ENCODE peak calls at places on chromosomes 12 and 14, in seven cellular contexts. N is gastrocnemius medialis; V is CD8-positive, alpha-beta T cell; F is nucleus accumbens; I is K562; Q is Daoy; H is body of pancreas. O is an unnamed sample.

GRCh38 chr12:38370311-38370710 is 53.7 kb downstream of the ALG10B start:
- DNase-seq in Q (no peak), N (no peak), V (no peak), I (no peak), F (no peak), H (no peak), O (no peak)

GRCh38 chr12:45388545-45388944 is 172.7 kb downstream of the ANO6 start:
- DNase-seq in F (no peak), N (no peak), H (peak), V (no peak), Q (peak), I (peak), O (peak)

GRCh38 chr14:95432152-95433093 is 84.0 kb downstream of the SYNE3 start:
- DNase-seq in V (no peak), F (no peak), H (peak), I (peak), Q (peak), N (no peak), O (peak)

GRCh38 chr14:54652188-54652889 is 85.4 kb downstream of the SAMD4A start:
- DNase-seq in F (no peak), Q (peak), H (peak), V (no peak), I (no peak), N (peak), O (peak)

GRCh38 chr12:86137936-86138335 is 118.3 kb downstream of the MGAT4C start:
- DNase-seq in H (no peak), N (no peak), Q (peak), F (no peak), I (no peak), V (no peak), O (peak)

GRCh38 chr14:71734076-71734475 is 198.2 kb upstream of the RGS6 start:
- DNase-seq in H (no peak), Q (no peak), N (no peak), V (no peak), I (no peak), F (no peak), O (no peak)

GRCh38 chr12:108565976-108566375 is 3.6 kb downstream of the ISCU start:
- DNase-seq in I (no peak), H (peak), Q (peak), N (peak), F (no peak), V (peak), O (peak)

GRCh38 chr12:68761901-68762630 is 16.1 kb downstream of the SLC35E3 start:
- DNase-seq in F (no peak), H (no peak), Q (no peak), N (no peak), V (no peak), I (no peak), O (no peak)

GRCh38 chr12:111581434-111582132 is 17.5 kb downstream of the ATXN2 start:
- DNase-seq in N (no peak), I (no peak), H (no peak), V (no peak), Q (no peak), F (no peak), O (no peak)

GRCh38 chr12:73308079-73308478 is 1035.9 kb downstream of the TRHDE start:
- DNase-seq in F (no peak), N (no peak), V (no peak), I (no peak), H (no peak), Q (no peak), O (no peak)

GRCh38 chr12:109165599-109165998 is 49.2 kb downstream of the ACACB start:
- DNase-seq in Q (no peak), N (no peak), H (no peak), V (no peak), F (no peak), I (no peak), O (no peak)

GRCh38 chr12:24244801-24245200 is 295.3 kb upstream of the SOX5 start:
- DNase-seq in Q (no peak), I (no peak), F (no peak), V (no peak), N (no peak), H (no peak), O (peak)

GRCh38 chr12:6341439-6342139 is at the start of gene TNFRSF1A:
- DNase-seq in F (no peak), Q (peak), N (peak), H (peak), V (peak), I (peak), O (peak)

GRCh38 chr14:35556548-35556947 is 22.6 kb downstream of the INSM2 start:
- DNase-seq in N (no peak), I (no peak), F (no peak), Q (no peak), H (no peak), V (no peak), O (no peak)

GRCh38 chr12:70258605-70259403 is 15.6 kb downstream of the CNOT2 start:
- DNase-seq in N (no peak), F (no peak), I (no peak), V (no peak), Q (peak), H (no peak), O (peak)

GRCh38 chr12:6158263-6158662 is 33.8 kb upstream of the VWF start:
- DNase-seq in F (no peak), Q (no peak), H (no peak), I (no peak), V (no peak), N (no peak), O (no peak)

GRCh38 chr12:106774808-106775524 is 484 bp downstream of the RIC8B start:
- DNase-seq in V (peak), I (no peak), Q (no peak), H (no peak), F (no peak), N (no peak), O (no peak)

GRCh38 chr14:23559010-23559920 is 3.2 kb downstream of the THTPA start:
- DNase-seq in V (peak), N (no peak), F (peak), H (no peak), Q (peak), I (peak), O (peak)

GRCh38 chr14:54362759-54363437 is 33.9 kb upstream of the CDKN3 start:
- DNase-seq in Q (no peak), V (no peak), H (no peak), F (no peak), I (no peak), N (no peak), O (no peak)

GRCh38 chr12:6461401-6462233 is 8.9 kb downstream of the VAMP1 start:
- DNase-seq in N (no peak), Q (peak), F (no peak), H (peak), I (no peak), V (peak), O (no peak)

GRCh38 chr12:3520168-3520567 is 29.2 kb downstream of the PRMT8 start:
- DNase-seq in Q (no peak), F (no peak), H (peak), I (no peak), V (no peak), N (no peak), O (no peak)

GRCh38 chr12:26749781-26750180 is 83.2 kb downstream of the ITPR2 start:
- DNase-seq in F (no peak), H (no peak), N (no peak), V (no peak), Q (no peak), I (no peak), O (peak)

GRCh38 chr12:70994217-70994788 is 73.8 kb upstream of the PTPRR start:
- DNase-seq in V (no peak), N (no peak), F (no peak), Q (no peak), I (no peak), H (no peak), O (no peak)

GRCh38 chr14:74085047-74085637 is 386 bp downstream of the LIN52 start:
- DNase-seq in Q (peak), N (no peak), I (peak), F (peak), V (no peak), H (no peak), O (peak)

GRCh38 chr12:46918631-46919030 is 92.8 kb upstream of the SLC38A4 start:
- DNase-seq in V (no peak), H (no peak), Q (no peak), I (no peak), N (no peak), F (no peak), O (no peak)

O was measured in RWPE1.